ENCODE peak calls at places on chromosome 12, in nine cellular contexts. One of them, this sample, is unnamed.

GRCh38 chr12:75437564-75437963 is 43.0 kb upstream of the GLIPR1 start:
- DNase-seq in NCI-H510A: no peak
- DNase-seq in Ammon's horn: no peak
- DNase-seq in LoVo: no peak
- DNase-seq in activated CD4-positive, alpha-beta T cell treated with anti-CD3 and anti-CD28 coated beads, Interleukin-2, amount 50 U/mL, for 1 hour: no peak
- DNase-seq in body of pancreas: no peak
- DNase-seq in KBM-7: peak
- DNase-seq in HTR-8/SVneo: no peak
- DNase-seq in ovary: no peak
- DNase-seq in this sample: peak

GRCh38 chr12:68733661-68734071 is 12.3 kb upstream of the SLC35E3 start:
- DNase-seq in NCI-H510A: no peak
- DNase-seq in Ammon's horn: no peak
- DNase-seq in LoVo: no peak
- DNase-seq in activated CD4-positive, alpha-beta T cell treated with anti-CD3 and anti-CD28 coated beads, Interleukin-2, amount 50 U/mL, for 1 hour: no peak
- DNase-seq in body of pancreas: no peak
- DNase-seq in KBM-7: no peak
- DNase-seq in HTR-8/SVneo: no peak
- DNase-seq in ovary: no peak
- DNase-seq in this sample: no peak

GRCh38 chr12:13347241-13348043 is 150.9 kb downstream of the EMP1 start:
- DNase-seq in NCI-H510A: no peak
- DNase-seq in Ammon's horn: peak
- DNase-seq in LoVo: no peak
- DNase-seq in activated CD4-positive, alpha-beta T cell treated with anti-CD3 and anti-CD28 coated beads, Interleukin-2, amount 50 U/mL, for 1 hour: no peak
- DNase-seq in body of pancreas: no peak
- DNase-seq in KBM-7: no peak
- DNase-seq in HTR-8/SVneo: peak
- DNase-seq in ovary: no peak
- DNase-seq in this sample: no peak

GRCh38 chr12:112812598-112813406 is 21.3 kb downstream of the RPH3A start:
- DNase-seq in NCI-H510A: no peak
- DNase-seq in Ammon's horn: no peak
- DNase-seq in LoVo: no peak
- DNase-seq in activated CD4-positive, alpha-beta T cell treated with anti-CD3 and anti-CD28 coated beads, Interleukin-2, amount 50 U/mL, for 1 hour: no peak
- DNase-seq in body of pancreas: no peak
- DNase-seq in KBM-7: no peak
- DNase-seq in HTR-8/SVneo: no peak
- DNase-seq in ovary: no peak
- DNase-seq in this sample: no peak

GRCh38 chr12:122310636-122311035 is 44.3 kb upstream of the VPS33A start:
- DNase-seq in NCI-H510A: no peak
- DNase-seq in Ammon's horn: peak
- DNase-seq in LoVo: no peak
- DNase-seq in activated CD4-positive, alpha-beta T cell treated with anti-CD3 and anti-CD28 coated beads, Interleukin-2, amount 50 U/mL, for 1 hour: no peak
- DNase-seq in body of pancreas: no peak
- DNase-seq in KBM-7: no peak
- DNase-seq in HTR-8/SVneo: no peak
- DNase-seq in ovary: no peak
- DNase-seq in this sample: no peak

GRCh38 chr12:53735556-53735955 is 8.3 kb upstream of the CALCOCO1 start:
- DNase-seq in NCI-H510A: no peak
- DNase-seq in Ammon's horn: no peak
- DNase-seq in LoVo: no peak
- DNase-seq in activated CD4-positive, alpha-beta T cell treated with anti-CD3 and anti-CD28 coated beads, Interleukin-2, amount 50 U/mL, for 1 hour: no peak
- DNase-seq in body of pancreas: peak
- DNase-seq in KBM-7: no peak
- DNase-seq in HTR-8/SVneo: no peak
- DNase-seq in ovary: no peak
- DNase-seq in this sample: no peak

GRCh38 chr12:24062642-24063245 is 113.3 kb upstream of the SOX5 start:
- DNase-seq in NCI-H510A: no peak
- DNase-seq in Ammon's horn: no peak
- DNase-seq in LoVo: no peak
- DNase-seq in activated CD4-positive, alpha-beta T cell treated with anti-CD3 and anti-CD28 coated beads, Interleukin-2, amount 50 U/mL, for 1 hour: no peak
- DNase-seq in body of pancreas: no peak
- DNase-seq in KBM-7: no peak
- DNase-seq in HTR-8/SVneo: no peak
- DNase-seq in ovary: no peak
- DNase-seq in this sample: no peak

GRCh38 chr12:103422328-103422727 is 73.4 kb downstream of the C12orf42 start:
- DNase-seq in NCI-H510A: no peak
- DNase-seq in Ammon's horn: no peak
- DNase-seq in LoVo: no peak
- DNase-seq in activated CD4-positive, alpha-beta T cell treated with anti-CD3 and anti-CD28 coated beads, Interleukin-2, amount 50 U/mL, for 1 hour: no peak
- DNase-seq in body of pancreas: no peak
- DNase-seq in KBM-7: no peak
- DNase-seq in HTR-8/SVneo: no peak
- DNase-seq in ovary: no peak
- DNase-seq in this sample: no peak

GRCh38 chr12:67069451-67070306 is 199.5 kb upstream of the CAND1 start:
- DNase-seq in NCI-H510A: peak
- DNase-seq in Ammon's horn: peak
- DNase-seq in LoVo: peak
- DNase-seq in activated CD4-positive, alpha-beta T cell treated with anti-CD3 and anti-CD28 coated beads, Interleukin-2, amount 50 U/mL, for 1 hour: peak
- DNase-seq in body of pancreas: peak
- DNase-seq in KBM-7: peak
- DNase-seq in HTR-8/SVneo: peak
- DNase-seq in ovary: no peak
- DNase-seq in this sample: no peak

GRCh38 chr12:124713436-124714082 is 146.1 kb upstream of the NCOR2 start:
- DNase-seq in NCI-H510A: no peak
- DNase-seq in Ammon's horn: peak
- DNase-seq in LoVo: no peak
- DNase-seq in activated CD4-positive, alpha-beta T cell treated with anti-CD3 and anti-CD28 coated beads, Interleukin-2, amount 50 U/mL, for 1 hour: peak
- DNase-seq in body of pancreas: peak
- DNase-seq in KBM-7: peak
- DNase-seq in HTR-8/SVneo: no peak
- DNase-seq in ovary: no peak
- DNase-seq in this sample: no peak

GRCh38 chr12:23830210-23830609 is 119.3 kb downstream of the SOX5 start:
- DNase-seq in NCI-H510A: no peak
- DNase-seq in Ammon's horn: no peak
- DNase-seq in LoVo: no peak
- DNase-seq in activated CD4-positive, alpha-beta T cell treated with anti-CD3 and anti-CD28 coated beads, Interleukin-2, amount 50 U/mL, for 1 hour: no peak
- DNase-seq in body of pancreas: no peak
- DNase-seq in KBM-7: no peak
- DNase-seq in HTR-8/SVneo: no peak
- DNase-seq in ovary: no peak
- DNase-seq in this sample: no peak

GRCh38 chr12:104220931-104221330 is 5.4 kb downstream of the TXNRD1 start:
- DNase-seq in NCI-H510A: no peak
- DNase-seq in Ammon's horn: no peak
- DNase-seq in LoVo: no peak
- DNase-seq in activated CD4-positive, alpha-beta T cell treated with anti-CD3 and anti-CD28 coated beads, Interleukin-2, amount 50 U/mL, for 1 hour: no peak
- DNase-seq in body of pancreas: no peak
- DNase-seq in KBM-7: no peak
- DNase-seq in HTR-8/SVneo: no peak
- DNase-seq in ovary: no peak
- DNase-seq in this sample: no peak

GRCh38 chr12:58086006-58086405 is 144.6 kb downstream of the ATP23 start:
- DNase-seq in NCI-H510A: no peak
- DNase-seq in Ammon's horn: no peak
- DNase-seq in LoVo: no peak
- DNase-seq in activated CD4-positive, alpha-beta T cell treated with anti-CD3 and anti-CD28 coated beads, Interleukin-2, amount 50 U/mL, for 1 hour: no peak
- DNase-seq in body of pancreas: no peak
- DNase-seq in KBM-7: no peak
- DNase-seq in HTR-8/SVneo: no peak
- DNase-seq in ovary: no peak
- DNase-seq in this sample: no peak

GRCh38 chr12:99067171-99067785 is 422.2 kb downstream of the APAF1 start:
- DNase-seq in NCI-H510A: no peak
- DNase-seq in Ammon's horn: no peak
- DNase-seq in LoVo: no peak
- DNase-seq in activated CD4-positive, alpha-beta T cell treated with anti-CD3 and anti-CD28 coated beads, Interleukin-2, amount 50 U/mL, for 1 hour: no peak
- DNase-seq in body of pancreas: no peak
- DNase-seq in KBM-7: no peak
- DNase-seq in HTR-8/SVneo: no peak
- DNase-seq in ovary: no peak
- DNase-seq in this sample: no peak

GRCh38 chr12:106070147-106070546 is 68.6 kb downstream of the NUAK1 start:
- DNase-seq in NCI-H510A: peak
- DNase-seq in Ammon's horn: no peak
- DNase-seq in LoVo: no peak
- DNase-seq in activated CD4-positive, alpha-beta T cell treated with anti-CD3 and anti-CD28 coated beads, Interleukin-2, amount 50 U/mL, for 1 hour: no peak
- DNase-seq in body of pancreas: no peak
- DNase-seq in KBM-7: no peak
- DNase-seq in HTR-8/SVneo: no peak
- DNase-seq in ovary: no peak
- DNase-seq in this sample: no peak

This sample was measured in GDM1.